ENCODE peak calls at places on chromosomes 16 and 17, in nine cellular contexts. One of them, this sample, is unnamed.

GRCh38 chr17:50184611-50185398 is 16.6 kb downstream of the COL1A1 start:
- DNase-seq in left colon: peak
- DNase-seq in substantia nigra: no peak
- DNase-seq in T-helper 1 cell: no peak
- DNase-seq in ecto neural progenitor cell: no peak
- DNase-seq in A172: no peak
- DNase-seq in stimulated activated CD4-positive, alpha-beta T cell treated with anti-CD3 and anti-CD28 coated beads, Interleukin-2, amount 100 ng/mL, for 48 hours: no peak
- DNase-seq in posterior cingulate gyrus: peak
- DNase-seq in fibroblast of the aortic adventitia: peak
- DNase-seq in this sample: peak

GRCh38 chr16:68367034-68367433 is 56.2 kb downstream of the PRMT7 start:
- DNase-seq in T-helper 1 cell: no peak
- DNase-seq in A172: peak
- DNase-seq in posterior cingulate gyrus: no peak
- DNase-seq in ecto neural progenitor cell: peak
- DNase-seq in stimulated activated CD4-positive, alpha-beta T cell treated with anti-CD3 and anti-CD28 coated beads, Interleukin-2, amount 100 ng/mL, for 48 hours: peak
- DNase-seq in left colon: no peak
- DNase-seq in fibroblast of the aortic adventitia: peak
- DNase-seq in substantia nigra: no peak
- DNase-seq in this sample: peak

GRCh38 chr16:11556214-11556819 is 30.4 kb downstream of the LITAF start:
- DNase-seq in fibroblast of the aortic adventitia: no peak
- DNase-seq in stimulated activated CD4-positive, alpha-beta T cell treated with anti-CD3 and anti-CD28 coated beads, Interleukin-2, amount 100 ng/mL, for 48 hours: no peak
- DNase-seq in left colon: no peak
- DNase-seq in T-helper 1 cell: no peak
- DNase-seq in posterior cingulate gyrus: no peak
- DNase-seq in substantia nigra: no peak
- DNase-seq in A172: peak
- DNase-seq in ecto neural progenitor cell: no peak
- DNase-seq in this sample: no peak

GRCh38 chr16:29992371-29992967 is 2.9 kb downstream of the HIRIP3 start:
- DNase-seq in left colon: no peak
- DNase-seq in posterior cingulate gyrus: no peak
- DNase-seq in substantia nigra: no peak
- DNase-seq in T-helper 1 cell: no peak
- DNase-seq in A172: no peak
- DNase-seq in ecto neural progenitor cell: no peak
- DNase-seq in stimulated activated CD4-positive, alpha-beta T cell treated with anti-CD3 and anti-CD28 coated beads, Interleukin-2, amount 100 ng/mL, for 48 hours: no peak
- DNase-seq in fibroblast of the aortic adventitia: peak
- DNase-seq in this sample: peak

GRCh38 chr17:77449908-77450741 is 309.4 kb downstream of the SEC14L1 start:
- DNase-seq in substantia nigra: peak
- DNase-seq in A172: peak
- DNase-seq in posterior cingulate gyrus: peak
- DNase-seq in stimulated activated CD4-positive, alpha-beta T cell treated with anti-CD3 and anti-CD28 coated beads, Interleukin-2, amount 100 ng/mL, for 48 hours: no peak
- DNase-seq in ecto neural progenitor cell: peak
- DNase-seq in T-helper 1 cell: no peak
- DNase-seq in fibroblast of the aortic adventitia: peak
- DNase-seq in left colon: peak
- DNase-seq in this sample: peak

GRCh38 chr17:45942284-45942683 is 47.9 kb downstream of the MAPT start:
- DNase-seq in posterior cingulate gyrus: peak
- DNase-seq in substantia nigra: peak
- DNase-seq in fibroblast of the aortic adventitia: no peak
- DNase-seq in T-helper 1 cell: no peak
- DNase-seq in stimulated activated CD4-positive, alpha-beta T cell treated with anti-CD3 and anti-CD28 coated beads, Interleukin-2, amount 100 ng/mL, for 48 hours: no peak
- DNase-seq in A172: peak
- DNase-seq in ecto neural progenitor cell: no peak
- DNase-seq in left colon: peak
- DNase-seq in this sample: no peak

GRCh38 chr16:46884513-46885293 is 541 bp downstream of the GPT2 start:
- DNase-seq in A172: no peak
- DNase-seq in substantia nigra: no peak
- DNase-seq in stimulated activated CD4-positive, alpha-beta T cell treated with anti-CD3 and anti-CD28 coated beads, Interleukin-2, amount 100 ng/mL, for 48 hours: no peak
- DNase-seq in T-helper 1 cell: no peak
- DNase-seq in fibroblast of the aortic adventitia: no peak
- DNase-seq in ecto neural progenitor cell: no peak
- DNase-seq in left colon: no peak
- DNase-seq in posterior cingulate gyrus: peak
- DNase-seq in this sample: no peak

GRCh38 chr17:282000-282911 is 70.4 kb downstream of the RPH3AL start:
- DNase-seq in A172: no peak
- DNase-seq in T-helper 1 cell: no peak
- DNase-seq in fibroblast of the aortic adventitia: no peak
- DNase-seq in left colon: no peak
- DNase-seq in stimulated activated CD4-positive, alpha-beta T cell treated with anti-CD3 and anti-CD28 coated beads, Interleukin-2, amount 100 ng/mL, for 48 hours: no peak
- DNase-seq in ecto neural progenitor cell: no peak
- DNase-seq in substantia nigra: no peak
- DNase-seq in posterior cingulate gyrus: no peak
- DNase-seq in this sample: no peak

GRCh38 chr16:84003001-84003400 is 35.0 kb downstream of the NECAB2 start:
- DNase-seq in A172: no peak
- DNase-seq in fibroblast of the aortic adventitia: no peak
- DNase-seq in left colon: no peak
- DNase-seq in stimulated activated CD4-positive, alpha-beta T cell treated with anti-CD3 and anti-CD28 coated beads, Interleukin-2, amount 100 ng/mL, for 48 hours: no peak
- DNase-seq in posterior cingulate gyrus: no peak
- DNase-seq in substantia nigra: no peak
- DNase-seq in ecto neural progenitor cell: no peak
- DNase-seq in T-helper 1 cell: no peak
- DNase-seq in this sample: no peak

GRCh38 chr17:75240394-75241142 is 20.8 kb downstream of the GGA3 start:
- DNase-seq in stimulated activated CD4-positive, alpha-beta T cell treated with anti-CD3 and anti-CD28 coated beads, Interleukin-2, amount 100 ng/mL, for 48 hours: no peak
- DNase-seq in substantia nigra: no peak
- DNase-seq in fibroblast of the aortic adventitia: peak
- DNase-seq in posterior cingulate gyrus: peak
- DNase-seq in A172: peak
- DNase-seq in ecto neural progenitor cell: peak
- DNase-seq in T-helper 1 cell: no peak
- DNase-seq in left colon: no peak
- DNase-seq in this sample: no peak

GRCh38 chr17:7173687-7174602 is 5.2 kb downstream of the ASGR1 start:
- DNase-seq in posterior cingulate gyrus: no peak
- DNase-seq in ecto neural progenitor cell: peak
- DNase-seq in left colon: peak
- DNase-seq in T-helper 1 cell: no peak
- DNase-seq in fibroblast of the aortic adventitia: no peak
- DNase-seq in A172: no peak
- DNase-seq in stimulated activated CD4-positive, alpha-beta T cell treated with anti-CD3 and anti-CD28 coated beads, Interleukin-2, amount 100 ng/mL, for 48 hours: peak
- DNase-seq in substantia nigra: no peak
- DNase-seq in this sample: peak

GRCh38 chr17:53629188-53629587 is 193.5 kb upstream of the KIF2B start:
- DNase-seq in substantia nigra: no peak
- DNase-seq in T-helper 1 cell: no peak
- DNase-seq in left colon: no peak
- DNase-seq in ecto neural progenitor cell: no peak
- DNase-seq in A172: peak
- DNase-seq in fibroblast of the aortic adventitia: peak
- DNase-seq in posterior cingulate gyrus: no peak
- DNase-seq in stimulated activated CD4-positive, alpha-beta T cell treated with anti-CD3 and anti-CD28 coated beads, Interleukin-2, amount 100 ng/mL, for 48 hours: no peak
- DNase-seq in this sample: no peak

GRCh38 chr17:47310186-47310733 is 13.5 kb upstream of the EFCAB13 start:
- DNase-seq in substantia nigra: no peak
- DNase-seq in stimulated activated CD4-positive, alpha-beta T cell treated with anti-CD3 and anti-CD28 coated beads, Interleukin-2, amount 100 ng/mL, for 48 hours: no peak
- DNase-seq in T-helper 1 cell: no peak
- DNase-seq in A172: no peak
- DNase-seq in posterior cingulate gyrus: no peak
- DNase-seq in left colon: no peak
- DNase-seq in ecto neural progenitor cell: no peak
- DNase-seq in fibroblast of the aortic adventitia: no peak
- DNase-seq in this sample: no peak

GRCh38 chr17:17098426-17099035 is 56.3 kb downstream of the MPRIP start:
- DNase-seq in fibroblast of the aortic adventitia: peak
- DNase-seq in substantia nigra: no peak
- DNase-seq in left colon: no peak
- DNase-seq in T-helper 1 cell: no peak
- DNase-seq in stimulated activated CD4-positive, alpha-beta T cell treated with anti-CD3 and anti-CD28 coated beads, Interleukin-2, amount 100 ng/mL, for 48 hours: no peak
- DNase-seq in A172: no peak
- DNase-seq in ecto neural progenitor cell: no peak
- DNase-seq in posterior cingulate gyrus: no peak
- DNase-seq in this sample: no peak

GRCh38 chr17:35119370-35120185 is at the start of gene RAD51D:
- DNase-seq in stimulated activated CD4-positive, alpha-beta T cell treated with anti-CD3 and anti-CD28 coated beads, Interleukin-2, amount 100 ng/mL, for 48 hours: peak
- DNase-seq in ecto neural progenitor cell: peak
- DNase-seq in substantia nigra: peak
- DNase-seq in A172: peak
- DNase-seq in fibroblast of the aortic adventitia: peak
- DNase-seq in T-helper 1 cell: peak
- DNase-seq in left colon: peak
- DNase-seq in posterior cingulate gyrus: peak
- DNase-seq in this sample: peak

GRCh38 chr17:1227917-1228751 is 42.1 kb upstream of the BHLHA9 start:
- DNase-seq in ecto neural progenitor cell: peak
- DNase-seq in T-helper 1 cell: peak
- DNase-seq in fibroblast of the aortic adventitia: no peak
- DNase-seq in stimulated activated CD4-positive, alpha-beta T cell treated with anti-CD3 and anti-CD28 coated beads, Interleukin-2, amount 100 ng/mL, for 48 hours: no peak
- DNase-seq in substantia nigra: no peak
- DNase-seq in A172: no peak
- DNase-seq in posterior cingulate gyrus: no peak
- DNase-seq in left colon: peak
- DNase-seq in this sample: peak

GRCh38 chr16:82653550-82654511 is 27.1 kb downstream of the CDH13 start:
- DNase-seq in substantia nigra: no peak
- DNase-seq in posterior cingulate gyrus: no peak
- DNase-seq in A172: peak
- DNase-seq in stimulated activated CD4-positive, alpha-beta T cell treated with anti-CD3 and anti-CD28 coated beads, Interleukin-2, amount 100 ng/mL, for 48 hours: no peak
- DNase-seq in ecto neural progenitor cell: no peak
- DNase-seq in T-helper 1 cell: peak
- DNase-seq in fibroblast of the aortic adventitia: peak
- DNase-seq in left colon: no peak
- DNase-seq in this sample: no peak

GRCh38 chr17:82831041-82831817 is 8.6 kb downstream of the ZNF750 start:
- DNase-seq in substantia nigra: no peak
- DNase-seq in posterior cingulate gyrus: no peak
- DNase-seq in left colon: peak
- DNase-seq in stimulated activated CD4-positive, alpha-beta T cell treated with anti-CD3 and anti-CD28 coated beads, Interleukin-2, amount 100 ng/mL, for 48 hours: no peak
- DNase-seq in fibroblast of the aortic adventitia: no peak
- DNase-seq in ecto neural progenitor cell: no peak
- DNase-seq in T-helper 1 cell: no peak
- DNase-seq in A172: no peak
- DNase-seq in this sample: no peak

GRCh38 chr17:7293821-7294613 is 422 bp downstream of the YBX2 start:
- DNase-seq in stimulated activated CD4-positive, alpha-beta T cell treated with anti-CD3 and anti-CD28 coated beads, Interleukin-2, amount 100 ng/mL, for 48 hours: no peak
- DNase-seq in substantia nigra: no peak
- DNase-seq in A172: no peak
- DNase-seq in posterior cingulate gyrus: no peak
- DNase-seq in left colon: peak
- DNase-seq in T-helper 1 cell: no peak
- DNase-seq in ecto neural progenitor cell: peak
- DNase-seq in fibroblast of the aortic adventitia: no peak
- DNase-seq in this sample: peak

GRCh38 chr17:29565643-29566472 is 979 bp downstream of the ABHD15 start:
- DNase-seq in posterior cingulate gyrus: no peak
- DNase-seq in ecto neural progenitor cell: peak
- DNase-seq in T-helper 1 cell: no peak
- DNase-seq in fibroblast of the aortic adventitia: no peak
- DNase-seq in left colon: no peak
- DNase-seq in stimulated activated CD4-positive, alpha-beta T cell treated with anti-CD3 and anti-CD28 coated beads, Interleukin-2, amount 100 ng/mL, for 48 hours: peak
- DNase-seq in A172: no peak
- DNase-seq in substantia nigra: no peak
- DNase-seq in this sample: peak

GRCh38 chr16:47848481-47849109 is 307.2 kb downstream of the ABCC12 start:
- DNase-seq in T-helper 1 cell: no peak
- DNase-seq in fibroblast of the aortic adventitia: peak
- DNase-seq in posterior cingulate gyrus: no peak
- DNase-seq in ecto neural progenitor cell: no peak
- DNase-seq in stimulated activated CD4-positive, alpha-beta T cell treated with anti-CD3 and anti-CD28 coated beads, Interleukin-2, amount 100 ng/mL, for 48 hours: no peak
- DNase-seq in substantia nigra: no peak
- DNase-seq in A172: no peak
- DNase-seq in left colon: no peak
- DNase-seq in this sample: no peak

GRCh38 chr17:38890410-38890746 is 20.5 kb downstream of the LASP1 start:
- DNase-seq in substantia nigra: no peak
- DNase-seq in T-helper 1 cell: no peak
- DNase-seq in fibroblast of the aortic adventitia: no peak
- DNase-seq in left colon: no peak
- DNase-seq in ecto neural progenitor cell: no peak
- DNase-seq in A172: no peak
- DNase-seq in posterior cingulate gyrus: no peak
- DNase-seq in stimulated activated CD4-positive, alpha-beta T cell treated with anti-CD3 and anti-CD28 coated beads, Interleukin-2, amount 100 ng/mL, for 48 hours: no peak
- DNase-seq in this sample: no peak

GRCh38 chr16:64455275-64455674 is 666.6 kb downstream of the CDH11 start:
- DNase-seq in left colon: no peak
- DNase-seq in substantia nigra: no peak
- DNase-seq in T-helper 1 cell: no peak
- DNase-seq in stimulated activated CD4-positive, alpha-beta T cell treated with anti-CD3 and anti-CD28 coated beads, Interleukin-2, amount 100 ng/mL, for 48 hours: no peak
- DNase-seq in ecto neural progenitor cell: no peak
- DNase-seq in A172: peak
- DNase-seq in fibroblast of the aortic adventitia: peak
- DNase-seq in posterior cingulate gyrus: no peak
- DNase-seq in this sample: no peak

GRCh38 chr17:57355090-57355859 is 99.0 kb downstream of the MSI2 start:
- DNase-seq in ecto neural progenitor cell: no peak
- DNase-seq in A172: no peak
- DNase-seq in fibroblast of the aortic adventitia: no peak
- DNase-seq in T-helper 1 cell: no peak
- DNase-seq in stimulated activated CD4-positive, alpha-beta T cell treated with anti-CD3 and anti-CD28 coated beads, Interleukin-2, amount 100 ng/mL, for 48 hours: no peak
- DNase-seq in left colon: no peak
- DNase-seq in posterior cingulate gyrus: no peak
- DNase-seq in substantia nigra: no peak
- DNase-seq in this sample: no peak

GRCh38 chr16:53282975-53283946 is 151.0 kb upstream of the RBL2 start:
- DNase-seq in A172: peak
- DNase-seq in posterior cingulate gyrus: no peak
- DNase-seq in substantia nigra: no peak
- DNase-seq in left colon: no peak
- DNase-seq in fibroblast of the aortic adventitia: peak
- DNase-seq in stimulated activated CD4-positive, alpha-beta T cell treated with anti-CD3 and anti-CD28 coated beads, Interleukin-2, amount 100 ng/mL, for 48 hours: no peak
- DNase-seq in ecto neural progenitor cell: no peak
- DNase-seq in T-helper 1 cell: no peak
- DNase-seq in this sample: no peak

GRCh38 chr17:59378621-59379194 is 47.3 kb downstream of the YPEL2 start:
- DNase-seq in stimulated activated CD4-positive, alpha-beta T cell treated with anti-CD3 and anti-CD28 coated beads, Interleukin-2, amount 100 ng/mL, for 48 hours: no peak
- DNase-seq in ecto neural progenitor cell: no peak
- DNase-seq in substantia nigra: no peak
- DNase-seq in posterior cingulate gyrus: no peak
- DNase-seq in A172: peak
- DNase-seq in fibroblast of the aortic adventitia: peak
- DNase-seq in T-helper 1 cell: no peak
- DNase-seq in left colon: peak
- DNase-seq in this sample: no peak

GRCh38 chr16:11949527-11949926 is 7.7 kb upstream of the NPIPB2 start:
- DNase-seq in A172: peak
- DNase-seq in left colon: no peak
- DNase-seq in stimulated activated CD4-positive, alpha-beta T cell treated with anti-CD3 and anti-CD28 coated beads, Interleukin-2, amount 100 ng/mL, for 48 hours: peak
- DNase-seq in fibroblast of the aortic adventitia: peak
- DNase-seq in substantia nigra: peak
- DNase-seq in ecto neural progenitor cell: peak
- DNase-seq in T-helper 1 cell: no peak
- DNase-seq in posterior cingulate gyrus: no peak
- DNase-seq in this sample: peak

GRCh38 chr17:3415610-3416009 is 4.4 kb downstream of the OR3A3 start:
- DNase-seq in ecto neural progenitor cell: no peak
- DNase-seq in left colon: no peak
- DNase-seq in fibroblast of the aortic adventitia: no peak
- DNase-seq in stimulated activated CD4-positive, alpha-beta T cell treated with anti-CD3 and anti-CD28 coated beads, Interleukin-2, amount 100 ng/mL, for 48 hours: no peak
- DNase-seq in substantia nigra: no peak
- DNase-seq in T-helper 1 cell: no peak
- DNase-seq in posterior cingulate gyrus: no peak
- DNase-seq in A172: no peak
- DNase-seq in this sample: no peak

GRCh38 chr16:3012828-3013420 is at the start of gene CLDN9:
- DNase-seq in left colon: no peak
- DNase-seq in A172: peak
- DNase-seq in fibroblast of the aortic adventitia: no peak
- DNase-seq in ecto neural progenitor cell: peak
- DNase-seq in posterior cingulate gyrus: no peak
- DNase-seq in stimulated activated CD4-positive, alpha-beta T cell treated with anti-CD3 and anti-CD28 coated beads, Interleukin-2, amount 100 ng/mL, for 48 hours: no peak
- DNase-seq in substantia nigra: no peak
- DNase-seq in T-helper 1 cell: no peak
- DNase-seq in this sample: peak

GRCh38 chr16:27974896-27975540 is 88.5 kb downstream of the GSG1L start:
- DNase-seq in posterior cingulate gyrus: no peak
- DNase-seq in left colon: peak
- DNase-seq in T-helper 1 cell: no peak
- DNase-seq in substantia nigra: no peak
- DNase-seq in ecto neural progenitor cell: no peak
- DNase-seq in A172: no peak
- DNase-seq in fibroblast of the aortic adventitia: no peak
- DNase-seq in stimulated activated CD4-positive, alpha-beta T cell treated with anti-CD3 and anti-CD28 coated beads, Interleukin-2, amount 100 ng/mL, for 48 hours: no peak
- DNase-seq in this sample: no peak

GRCh38 chr17:55641559-55642160 is 81.0 kb downstream of the TMEM100 start:
- DNase-seq in substantia nigra: peak
- DNase-seq in stimulated activated CD4-positive, alpha-beta T cell treated with anti-CD3 and anti-CD28 coated beads, Interleukin-2, amount 100 ng/mL, for 48 hours: peak
- DNase-seq in left colon: peak
- DNase-seq in T-helper 1 cell: peak
- DNase-seq in ecto neural progenitor cell: no peak
- DNase-seq in posterior cingulate gyrus: peak
- DNase-seq in fibroblast of the aortic adventitia: peak
- DNase-seq in A172: peak
- DNase-seq in this sample: peak